ENCODE peak calls at places on chromosome 13, in seven cellular contexts. U is GM04504; H is GM03348; D is activated naive CD8-positive, alpha-beta T cell treated with anti-CD3 and anti-CD28 coated beads, Interleukin-2, amount 10 ng/mL, durations not matched to agents 7 days and 5 days; G is PC-9; C is adrenal gland; X is NCI-H345. E is an unnamed sample.

GRCh38 chr13:21218351-21219043 is 42.0 kb downstream of the MRPL57 start:
- DNase-seq in U (no peak), H (no peak), D (no peak), G (no peak), C (no peak), X (no peak), E (no peak)

GRCh38 chr13:77810430-77810829 is 108.2 kb downstream of the EDNRB start:
- DNase-seq in U (peak), H (peak), D (no peak), G (peak), C (peak), X (no peak), E (peak)

GRCh38 chr13:45518525-45519235 is 53.9 kb downstream of the COG3 start:
- DNase-seq in U (no peak), H (no peak), D (no peak), G (no peak), C (no peak), X (no peak), E (no peak)

GRCh38 chr13:31207630-31208549 is 8.1 kb downstream of the B3GLCT start:
- DNase-seq in U (peak), H (peak), D (no peak), G (no peak), C (peak), X (peak), E (no peak)

GRCh38 chr13:113862766-113863510 is 938 bp downstream of the GAS6 start:
- DNase-seq in U (no peak), H (peak), D (peak), G (no peak), C (peak), X (peak), E (peak)

GRCh38 chr13:108070491-108070890 is 144.8 kb downstream of the LIG4 start:
- DNase-seq in U (no peak), H (no peak), D (no peak), G (no peak), C (no peak), X (no peak), E (no peak)

GRCh38 chr13:95536629-95537241 is 15.8 kb upstream of the CLDN10 start:
- DNase-seq in U (no peak), H (peak), D (no peak), G (peak), C (no peak), X (peak), E (peak)

GRCh38 chr13:98397221-98397620 is 179.7 kb downstream of the STK24 start:
- DNase-seq in U (no peak), H (no peak), D (no peak), G (no peak), C (no peak), X (no peak), E (no peak)

GRCh38 chr13:41842029-41842428 is 118.9 kb downstream of the VWA8 start:
- DNase-seq in U (no peak), H (no peak), D (no peak), G (no peak), C (peak), X (no peak), E (peak)